ENCODE peak calls at places on chromosomes 5 and 9, in eight cellular contexts. D, Y, V, N, W, P, J and I are unnamed samples.

GRCh38 chr5:140672455-140673186 is 755 bp downstream of the DND1 start:
- DNase-seq in D (no peak), Y (no peak), V (no peak), N (peak), W (no peak), P (no peak), J (peak), I (no peak)

GRCh38 chr5:163459888-163460561 is at the start of gene NUDCD2:
- DNase-seq in D (peak), Y (peak), V (peak), N (peak), W (peak), P (peak), J (peak), I (peak)

GRCh38 chr9:36030871-36031270 is 5.8 kb upstream of the RECK start:
- DNase-seq in D (no peak), Y (no peak), V (no peak), N (peak), W (no peak), P (no peak), J (no peak), I (no peak)

GRCh38 chr9:112170235-112170634 is 4.9 kb downstream of the SUSD1 start:
- DNase-seq in D (no peak), Y (no peak), V (no peak), N (no peak), W (no peak), P (no peak), J (no peak), I (no peak)

GRCh38 chr5:81165493-81166119 is 67.5 kb upstream of the CKMT2 start:
- DNase-seq in D (peak), Y (no peak), V (peak), N (peak), W (peak), P (peak), J (peak), I (peak)

GRCh38 chr9:134534661-134535080 is 106.9 kb upstream of the COL5A1 start:
- DNase-seq in D (no peak), Y (no peak), V (no peak), N (no peak), W (no peak), P (no peak), J (no peak), I (no peak)

GRCh38 chr5:2482778-2483177 is 268.7 kb downstream of the IRX2 start:
- DNase-seq in D (no peak), Y (no peak), V (no peak), N (no peak), W (no peak), P (no peak), J (no peak), I (no peak)

GRCh38 chr9:109497193-109498165 is 628 bp downstream of the PTPN3 start:
- DNase-seq in D (no peak), Y (no peak), V (peak), N (peak), W (peak), P (no peak), J (no peak), I (no peak)

GRCh38 chr9:123996731-123997421 is 14.7 kb upstream of the LHX2 start:
- DNase-seq in D (peak), Y (no peak), V (no peak), N (peak), W (no peak), P (no peak), J (peak), I (no peak)

GRCh38 chr9:129266536-129266935 is 88.5 kb upstream of the IER5L start:
- DNase-seq in D (no peak), Y (no peak), V (no peak), N (no peak), W (no peak), P (no peak), J (no peak), I (no peak)

GRCh38 chr5:111563041-111563822 is 50.9 kb upstream of the STARD4 start:
- DNase-seq in D (no peak), Y (no peak), V (no peak), N (peak), W (no peak), P (peak), J (no peak), I (no peak)

GRCh38 chr9:75105841-75106240 is 17.5 kb downstream of the OSTF1 start:
- DNase-seq in D (no peak), Y (no peak), V (no peak), N (no peak), W (no peak), P (no peak), J (no peak), I (no peak)

GRCh38 chr5:132008961-132009680 is 2.3 kb downstream of the ACSL6 start:
- DNase-seq in D (no peak), Y (no peak), V (no peak), N (no peak), W (peak), P (no peak), J (no peak), I (no peak)

GRCh38 chr9:136210276-136210675 is 5.3 kb upstream of the LHX3 start:
- DNase-seq in D (no peak), Y (no peak), V (no peak), N (no peak), W (no peak), P (no peak), J (no peak), I (no peak)

GRCh38 chr5:94551858-94552257 is 66.5 kb downstream of the KIAA0825 start:
- DNase-seq in D (no peak), Y (no peak), V (no peak), N (no peak), W (no peak), P (no peak), J (no peak), I (no peak)

GRCh38 chr9:101148344-101148743 is 119.8 kb downstream of the PLPPR1 start:
- DNase-seq in D (no peak), Y (no peak), V (no peak), N (no peak), W (no peak), P (no peak), J (no peak), I (no peak)